ENCODE peak calls at places on chromosomes 3 and 15, in nine cellular contexts. One of them, this sample, is unnamed.

GRCh38 chr15:38354321-38354929 is 99.5 kb upstream of the FAM98B start:
- DNase-seq in cardiac fibroblast: peak; percentile 88
- DNase-seq in BE2C: peak; percentile 65
- DNase-seq in A549: peak; percentile 66
- DNase-seq in kidney epithelial cell: peak; percentile 12
- DNase-seq in CD8-positive, alpha-beta T cell: peak; percentile 50
- DNase-seq in left lung: no peak
- DNase-seq in neural progenitor cell: peak; percentile 66
- DNase-seq in lower lobe of right lung: no peak
- DNase-seq in this sample: peak; percentile 23

GRCh38 chr3:160941885-160942494 is 163.2 kb downstream of the B3GALNT1 start:
- DNase-seq in cardiac fibroblast: peak; percentile 83
- DNase-seq in BE2C: peak; percentile 76
- DNase-seq in A549: peak; percentile 65
- DNase-seq in kidney epithelial cell: peak; percentile 16
- DNase-seq in CD8-positive, alpha-beta T cell: peak; percentile 75
- DNase-seq in left lung: peak; percentile 35
- DNase-seq in neural progenitor cell: peak; percentile 54
- DNase-seq in lower lobe of right lung: no peak
- DNase-seq in this sample: peak; percentile 30

GRCh38 chr3:112481342-112481870 is 17.9 kb downstream of the BTLA start:
- DNase-seq in cardiac fibroblast: no peak
- DNase-seq in BE2C: no peak
- DNase-seq in A549: no peak
- DNase-seq in kidney epithelial cell: no peak
- DNase-seq in CD8-positive, alpha-beta T cell: no peak
- DNase-seq in left lung: no peak
- DNase-seq in neural progenitor cell: no peak
- DNase-seq in lower lobe of right lung: no peak
- DNase-seq in this sample: no peak

GRCh38 chr15:57019496-57020160 is 101.2 kb downstream of the TCF12 start:
- DNase-seq in cardiac fibroblast: peak; percentile 70
- DNase-seq in BE2C: no peak
- DNase-seq in A549: no peak
- DNase-seq in kidney epithelial cell: no peak
- DNase-seq in CD8-positive, alpha-beta T cell: no peak
- DNase-seq in left lung: no peak
- DNase-seq in neural progenitor cell: no peak
- DNase-seq in lower lobe of right lung: no peak
- DNase-seq in this sample: no peak

GRCh38 chr15:40255033-40255432 is 16.2 kb downstream of the PAK6 start:
- DNase-seq in cardiac fibroblast: no peak
- DNase-seq in BE2C: no peak
- DNase-seq in A549: no peak
- DNase-seq in kidney epithelial cell: no peak
- DNase-seq in CD8-positive, alpha-beta T cell: no peak
- DNase-seq in left lung: no peak
- DNase-seq in neural progenitor cell: no peak
- DNase-seq in lower lobe of right lung: no peak
- DNase-seq in this sample: no peak

GRCh38 chr15:86061581-86061980 is 18.1 kb upstream of the AGBL1 start:
- DNase-seq in cardiac fibroblast: no peak
- DNase-seq in BE2C: no peak
- DNase-seq in A549: no peak
- DNase-seq in kidney epithelial cell: no peak
- DNase-seq in CD8-positive, alpha-beta T cell: no peak
- DNase-seq in left lung: no peak
- DNase-seq in neural progenitor cell: peak; percentile 51
- DNase-seq in lower lobe of right lung: no peak
- DNase-seq in this sample: no peak

GRCh38 chr3:171142985-171143384 is 116.5 kb upstream of the SLC2A2 start:
- DNase-seq in cardiac fibroblast: peak; percentile 16
- DNase-seq in BE2C: no peak
- DNase-seq in A549: no peak
- DNase-seq in kidney epithelial cell: peak; percentile 51
- DNase-seq in CD8-positive, alpha-beta T cell: no peak
- DNase-seq in left lung: no peak
- DNase-seq in neural progenitor cell: no peak
- DNase-seq in lower lobe of right lung: no peak
- DNase-seq in this sample: peak; percentile 64

GRCh38 chr3:180181387-180181786 is 144.7 kb upstream of the PEX5L start:
- DNase-seq in cardiac fibroblast: no peak
- DNase-seq in BE2C: no peak
- DNase-seq in A549: no peak
- DNase-seq in kidney epithelial cell: no peak
- DNase-seq in CD8-positive, alpha-beta T cell: no peak
- DNase-seq in left lung: no peak
- DNase-seq in neural progenitor cell: no peak
- DNase-seq in lower lobe of right lung: no peak
- DNase-seq in this sample: no peak

GRCh38 chr3:29972594-29972993 is 633.8 kb upstream of the TGFBR2 start:
- DNase-seq in cardiac fibroblast: peak; percentile 85
- DNase-seq in BE2C: no peak
- DNase-seq in A549: no peak
- DNase-seq in kidney epithelial cell: peak; percentile 5
- DNase-seq in CD8-positive, alpha-beta T cell: no peak
- DNase-seq in left lung: no peak
- DNase-seq in neural progenitor cell: peak; percentile 54
- DNase-seq in lower lobe of right lung: no peak
- DNase-seq in this sample: no peak

GRCh38 chr3:150069633-150070032 is 98.9 kb upstream of the PFN2 start:
- DNase-seq in cardiac fibroblast: no peak
- DNase-seq in BE2C: no peak
- DNase-seq in A549: no peak
- DNase-seq in kidney epithelial cell: no peak
- DNase-seq in CD8-positive, alpha-beta T cell: no peak
- DNase-seq in left lung: no peak
- DNase-seq in neural progenitor cell: no peak
- DNase-seq in lower lobe of right lung: no peak
- DNase-seq in this sample: no peak

GRCh38 chr3:107662109-107662477 is 139.3 kb downstream of the BBX start:
- DNase-seq in cardiac fibroblast: peak; percentile 89
- DNase-seq in BE2C: peak; percentile 18
- DNase-seq in A549: no peak
- DNase-seq in kidney epithelial cell: no peak
- DNase-seq in CD8-positive, alpha-beta T cell: no peak
- DNase-seq in left lung: no peak
- DNase-seq in neural progenitor cell: no peak
- DNase-seq in lower lobe of right lung: no peak
- DNase-seq in this sample: no peak

GRCh38 chr15:52143862-52144261 is 31.3 kb upstream of the BCL2L10 start:
- DNase-seq in cardiac fibroblast: peak; percentile 99
- DNase-seq in BE2C: peak; percentile 62
- DNase-seq in A549: peak; percentile 46
- DNase-seq in kidney epithelial cell: peak; percentile 32
- DNase-seq in CD8-positive, alpha-beta T cell: no peak
- DNase-seq in left lung: no peak
- DNase-seq in neural progenitor cell: no peak
- DNase-seq in lower lobe of right lung: no peak
- DNase-seq in this sample: peak; percentile 15

GRCh38 chr15:93028632-93029612 is 60.1 kb downstream of the RGMA start:
- DNase-seq in cardiac fibroblast: peak; percentile 98
- DNase-seq in BE2C: peak; percentile 55
- DNase-seq in A549: no peak
- DNase-seq in kidney epithelial cell: peak; percentile 26
- DNase-seq in CD8-positive, alpha-beta T cell: no peak
- DNase-seq in left lung: peak; percentile 88
- DNase-seq in neural progenitor cell: no peak
- DNase-seq in lower lobe of right lung: peak; percentile 91
- DNase-seq in this sample: peak; percentile 32

GRCh38 chr3:111968319-111969059 is 10.3 kb upstream of the ABHD10 start:
- DNase-seq in cardiac fibroblast: no peak
- DNase-seq in BE2C: no peak
- DNase-seq in A549: no peak
- DNase-seq in kidney epithelial cell: no peak
- DNase-seq in CD8-positive, alpha-beta T cell: no peak
- DNase-seq in left lung: no peak
- DNase-seq in neural progenitor cell: no peak
- DNase-seq in lower lobe of right lung: no peak
- DNase-seq in this sample: no peak

GRCh38 chr15:85545185-85545584 is 164.8 kb downstream of the AKAP13 start:
- DNase-seq in cardiac fibroblast: peak; percentile 60
- DNase-seq in BE2C: no peak
- DNase-seq in A549: no peak
- DNase-seq in kidney epithelial cell: no peak
- DNase-seq in CD8-positive, alpha-beta T cell: no peak
- DNase-seq in left lung: no peak
- DNase-seq in neural progenitor cell: no peak
- DNase-seq in lower lobe of right lung: no peak
- DNase-seq in this sample: no peak

GRCh38 chr3:101999177-101999778 is 150.0 kb downstream of the NFKBIZ start:
- DNase-seq in cardiac fibroblast: no peak
- DNase-seq in BE2C: no peak
- DNase-seq in A549: no peak
- DNase-seq in kidney epithelial cell: peak; percentile 56
- DNase-seq in CD8-positive, alpha-beta T cell: no peak
- DNase-seq in left lung: no peak
- DNase-seq in neural progenitor cell: no peak
- DNase-seq in lower lobe of right lung: no peak
- DNase-seq in this sample: peak; percentile 49

GRCh38 chr15:75177360-75178071 is 24.2 kb upstream of the C15orf39 start:
- DNase-seq in cardiac fibroblast: no peak
- DNase-seq in BE2C: no peak
- DNase-seq in A549: no peak
- DNase-seq in kidney epithelial cell: no peak
- DNase-seq in CD8-positive, alpha-beta T cell: no peak
- DNase-seq in left lung: no peak
- DNase-seq in neural progenitor cell: no peak
- DNase-seq in lower lobe of right lung: no peak
- DNase-seq in this sample: no peak
- TF ChIP-seq CTCF in cardiac fibroblast: no peak
- TF ChIP-seq CTCF in BE2C: no peak
- TF ChIP-seq CTCF in A549: no peak
- TF ChIP-seq CTCF in kidney epithelial cell: no peak
- TF ChIP-seq CTCF in CD8-positive, alpha-beta T cell: no peak
- TF ChIP-seq CTCF in left lung: no peak
- TF ChIP-seq CTCF in neural progenitor cell: no peak
- TF ChIP-seq CTCF in lower lobe of right lung: no peak
- TF ChIP-seq CTCF in this sample: no peak

DNA sequence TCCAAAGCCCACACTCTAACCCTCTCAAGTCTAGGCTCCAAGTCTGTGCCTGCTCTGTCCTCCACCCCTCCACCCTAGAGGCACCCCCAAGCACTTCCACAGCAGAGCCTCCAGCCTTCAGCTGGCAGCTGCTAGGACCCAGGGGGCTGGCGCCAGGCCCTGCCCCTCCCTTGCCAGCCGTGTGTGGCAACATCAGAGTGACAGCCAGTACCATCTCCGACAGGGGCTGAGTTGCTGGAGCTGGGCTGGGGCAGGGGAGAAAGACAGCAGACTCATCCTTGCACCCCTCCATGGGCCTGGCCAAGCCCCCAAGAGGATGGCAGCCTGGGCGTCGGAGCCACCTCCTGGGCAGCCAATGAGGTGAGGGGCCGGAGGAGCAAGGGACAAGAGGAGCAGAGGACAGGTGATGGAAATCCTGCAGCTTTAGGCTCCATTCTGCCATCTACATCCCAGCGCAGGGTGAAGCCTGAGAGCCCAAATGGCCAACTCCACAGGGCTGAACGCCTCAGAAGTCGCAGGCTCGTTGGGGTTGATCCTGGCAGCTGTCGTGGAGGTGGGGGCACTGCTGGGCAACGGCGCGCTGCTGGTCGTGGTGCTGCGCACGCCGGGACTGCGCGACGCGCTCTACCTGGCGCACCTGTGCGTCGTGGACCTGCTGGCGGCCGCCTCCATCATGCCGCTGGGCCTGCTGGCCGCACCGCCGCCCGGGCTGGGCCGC is at the start of gene GPR62:
- DNase-seq in cardiac fibroblast: no peak
- DNase-seq in BE2C: no peak
- DNase-seq in A549: no peak
- DNase-seq in kidney epithelial cell: no peak
- DNase-seq in CD8-positive, alpha-beta T cell: no peak
- DNase-seq in left lung: no peak
- DNase-seq in neural progenitor cell: no peak
- DNase-seq in lower lobe of right lung: no peak
- DNase-seq in this sample: no peak
- H3K4me3 ChIP-seq in cardiac fibroblast: no peak within 1 kb of the TSS
- H3K4me3 ChIP-seq in BE2C: no peak within 1 kb of the TSS
- H3K4me3 ChIP-seq in A549: no peak within 1 kb of the TSS
- H3K4me3 ChIP-seq in kidney epithelial cell: peak within 1 kb of the TSS; percentile 20
- H3K4me3 ChIP-seq in CD8-positive, alpha-beta T cell: peak within 1 kb of the TSS; percentile 28
- H3K4me3 ChIP-seq in left lung: peak within 1 kb of the TSS; percentile 29
- H3K4me3 ChIP-seq in neural progenitor cell: peak within 1 kb of the TSS; percentile 46
- H3K4me3 ChIP-seq in lower lobe of right lung: peak within 1 kb of the TSS; percentile 53
- H3K4me3 ChIP-seq in this sample: peak within 1 kb of the TSS; percentile 44

GRCh38 chr3:41364736-41365135 is 165.4 kb downstream of the CTNNB1 start:
- DNase-seq in cardiac fibroblast: no peak
- DNase-seq in BE2C: no peak
- DNase-seq in A549: no peak
- DNase-seq in kidney epithelial cell: no peak
- DNase-seq in CD8-positive, alpha-beta T cell: no peak
- DNase-seq in left lung: no peak
- DNase-seq in neural progenitor cell: no peak
- DNase-seq in lower lobe of right lung: no peak
- DNase-seq in this sample: no peak
- TF ChIP-seq CTCF in cardiac fibroblast: no peak
- TF ChIP-seq CTCF in BE2C: peak; percentile 8
- TF ChIP-seq CTCF in A549: no peak
- TF ChIP-seq CTCF in kidney epithelial cell: no peak
- TF ChIP-seq CTCF in CD8-positive, alpha-beta T cell: no peak
- TF ChIP-seq CTCF in left lung: no peak
- TF ChIP-seq CTCF in neural progenitor cell: no peak
- TF ChIP-seq CTCF in lower lobe of right lung: no peak
- TF ChIP-seq CTCF in this sample: no peak

DNA sequence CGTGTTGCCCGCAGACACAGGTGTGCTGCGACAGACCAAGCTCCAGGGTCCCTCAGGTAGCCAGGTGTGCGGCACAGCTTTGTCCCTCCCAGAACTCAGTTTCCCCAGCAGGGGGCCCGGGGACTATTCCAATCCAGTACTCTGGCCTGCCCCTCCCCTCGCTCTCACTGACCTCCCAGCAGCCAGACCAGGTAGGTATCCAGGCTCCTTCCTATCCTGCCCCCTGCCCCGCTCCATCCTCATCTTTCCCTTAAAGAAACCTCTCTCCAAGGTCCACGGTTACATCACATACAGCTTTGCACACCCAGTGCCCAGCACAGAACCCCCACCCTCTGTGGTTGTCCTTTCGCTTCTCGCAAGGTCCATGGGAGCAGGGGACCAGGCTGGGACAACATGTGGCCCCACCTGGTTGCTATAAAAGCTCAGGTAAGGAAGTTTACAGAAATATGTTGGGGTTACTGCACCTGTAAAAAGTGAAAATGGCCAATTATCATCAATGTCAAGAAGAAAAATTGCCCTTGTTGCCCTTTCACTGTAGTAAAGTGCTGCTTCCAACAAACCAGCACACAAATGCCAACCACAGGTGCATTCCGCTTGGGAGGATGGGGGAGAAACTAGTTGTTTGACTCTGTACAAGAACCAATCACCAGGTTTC is 7.3 kb upstream of the CYP11A1 start:
- DNase-seq in cardiac fibroblast: no peak
- DNase-seq in BE2C: no peak
- DNase-seq in A549: no peak
- DNase-seq in kidney epithelial cell: no peak
- DNase-seq in CD8-positive, alpha-beta T cell: no peak
- DNase-seq in left lung: no peak
- DNase-seq in neural progenitor cell: no peak
- DNase-seq in lower lobe of right lung: no peak
- DNase-seq in this sample: no peak
- H3K4me3 ChIP-seq in cardiac fibroblast: peak overlapping the region; percentile 5
- H3K4me3 ChIP-seq in BE2C: peak overlapping the region; percentile 74
- H3K4me3 ChIP-seq in A549: peak overlapping the region; percentile 44
- H3K4me3 ChIP-seq in kidney epithelial cell: peak overlapping the region; percentile 45
- H3K4me3 ChIP-seq in CD8-positive, alpha-beta T cell: peak overlapping the region; percentile 96
- H3K4me3 ChIP-seq in left lung: peak overlapping the region; percentile 58
- H3K4me3 ChIP-seq in neural progenitor cell: peak overlapping the region; percentile 65
- H3K4me3 ChIP-seq in lower lobe of right lung: peak overlapping the region; percentile 67
- H3K4me3 ChIP-seq in this sample: peak overlapping the region; percentile 68